ENCODE peak calls at places on chromosomes 11 and 22, in four cellular contexts. N is IMR-90, I is A549, X is HepG2. T is an unnamed sample.

GRCh38 chr11:9757809-9758675 is 94.2 kb downstream of the SWAP70 start:
- DNase-seq in N (peak), X (peak), I (peak), T (peak)

GRCh38 chr11:126890561-126890960 is 110.0 kb downstream of the KIRREL3 start:
- DNase-seq in I (no peak), N (no peak), X (no peak), T (no peak)

GRCh38 chr11:65279713-65280459 is 18.1 kb downstream of the POLA2 start:
- DNase-seq in I (peak), X (peak), N (peak), T (peak)

GRCh38 chr11:62295504-62295903 is 3.4 kb downstream of the SCGB1D4 start:
- DNase-seq in X (peak), N (peak), I (no peak), T (no peak)

GRCh38 chr11:76666408-76666807 is 4.1 kb downstream of the LRRC32 start:
- DNase-seq in I (no peak), N (peak), X (no peak), T (no peak)

GRCh38 chr11:15145151-15145550 is 30.4 kb downstream of the INSC start:
- DNase-seq in X (no peak), I (no peak), N (no peak), T (no peak)

GRCh38 chr11:1437500-1437899 is 47.8 kb downstream of the BRSK2 start:
- DNase-seq in I (no peak), N (peak), X (peak), T (peak)

GRCh38 chr22:47124451-47124881 is 362.0 kb downstream of the TBC1D22A start:
- DNase-seq in X (no peak), N (no peak), I (no peak), T (no peak)

GRCh38 chr11:46381836-46382643 is 571 bp downstream of the MDK start:
- DNase-seq in N (no peak), X (no peak), I (no peak), T (peak)

GRCh38 chr11:45141171-45141570 is 5.3 kb upstream of the PRDM11 start:
- DNase-seq in I (no peak), N (no peak), X (no peak), T (no peak)

GRCh38 chr11:45144126-45145082 is 2.0 kb upstream of the PRDM11 start:
- DNase-seq in N (no peak), I (no peak), X (no peak), T (no peak)

GRCh38 chr11:45141631-45142030 is 4.8 kb upstream of the PRDM11 start:
- DNase-seq in I (no peak), X (no peak), N (no peak), T (no peak)

GRCh38 chr11:45143494-45143893 is 2.9 kb upstream of the PRDM11 start:
- DNase-seq in I (no peak), X (no peak), N (no peak), T (no peak)

GRCh38 chr11:45142241-45142885 is 4.1 kb upstream of the PRDM11 start:
- DNase-seq in N (peak), I (no peak), X (no peak), T (no peak)
- TF ChIP-seq MAZ in N (no peak), I (no peak), X (no peak), T (no peak)

DNA sequence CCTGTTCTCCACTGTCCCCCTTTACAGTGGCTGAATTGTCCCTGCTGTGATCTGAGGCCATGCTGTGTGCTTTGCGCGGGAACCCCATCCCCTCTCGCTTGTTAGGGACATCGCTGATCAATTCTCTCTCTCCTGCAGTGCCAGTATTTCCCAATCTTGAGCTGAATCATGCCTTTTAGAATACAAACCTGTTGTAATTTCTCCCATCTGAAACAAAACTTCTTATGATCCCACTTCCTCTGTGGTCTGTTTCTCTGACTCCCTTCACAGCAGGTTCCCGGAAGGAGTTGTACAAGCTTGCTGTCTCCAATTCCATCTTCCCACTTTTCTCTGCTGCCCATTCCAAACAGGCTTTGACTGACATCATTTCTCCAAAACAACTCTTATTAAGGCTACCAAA is 16.8 kb downstream of the ADAMTS15 start:
- DNase-seq in N (peak), I (no peak), X (no peak), T (no peak)
- TF ChIP-seq SMC3 in N (no peak), I (no peak), X (no peak), T (no peak)

GRCh38 chr22:22746061-22746962 is 101.9 kb downstream of the GGTLC2 start:
- DNase-seq in X (no peak), N (no peak), I (no peak), T (no peak)

GRCh38 chr22:22748756-22749155 is 104.3 kb downstream of the GGTLC2 start:
- DNase-seq in I (no peak), X (no peak), N (no peak), T (no peak)

GRCh38 chr22:22746963-22747933 is 102.8 kb downstream of the GGTLC2 start:
- DNase-seq in X (no peak), I (no peak), N (no peak), T (no peak)

GRCh38 chr22:22749167-22749758 is 104.8 kb downstream of the GGTLC2 start:
- DNase-seq in I (no peak), N (no peak), X (no peak), T (no peak)

GRCh38 chr22:22748297-22748743 is 103.9 kb downstream of the GGTLC2 start:
- DNase-seq in X (peak), I (no peak), N (peak), T (peak)
- TF ChIP-seq MAZ in X (no peak), I (no peak), N (no peak), T (no peak)

GRCh38 chr11:6693342-6694228 is 10.4 kb upstream of the MRPL17 start:
- DNase-seq in X (no peak), N (peak), I (no peak), T (no peak)
- TF ChIP-seq SMC3 in X (no peak), N (no peak), I (no peak), T (no peak)

GRCh38 chr22:38271927-38272372 is 860 bp downstream of the TMEM184B start:
- DNase-seq in I (no peak), N (no peak), X (no peak), T (no peak)

GRCh38 chr22:38267086-38267485 is 5.7 kb downstream of the TMEM184B start:
- DNase-seq in X (no peak), N (peak), I (no peak), T (peak)

GRCh38 chr22:38271101-38271500 is 1.7 kb downstream of the TMEM184B start:
- DNase-seq in I (no peak), X (no peak), N (no peak), T (no peak)

GRCh38 chr22:38270091-38270972 is 2.5 kb downstream of the TMEM184B start:
- DNase-seq in I (no peak), N (peak), X (no peak), T (no peak)

GRCh38 chr22:38269466-38269865 is 3.3 kb downstream of the TMEM184B start:
- DNase-seq in N (no peak), X (no peak), I (no peak), T (no peak)
- TF ChIP-seq MAZ in N (no peak), X (no peak), I (no peak), T (no peak)

GRCh38 chr11:108534274-108534882 is 36.2 kb upstream of the POGLUT3 start:
- DNase-seq in X (no peak), N (no peak), I (no peak), T (no peak)

GRCh38 chr11:108538502-108538901 is 40.3 kb upstream of the POGLUT3 start:
- DNase-seq in N (no peak), I (no peak), X (no peak), T (no peak)

GRCh38 chr11:108536783-108537182 is 38.6 kb upstream of the POGLUT3 start:
- DNase-seq in X (no peak), I (no peak), N (no peak), T (no peak)

GRCh38 chr11:108535384-108535955 is 37.3 kb upstream of the POGLUT3 start:
- DNase-seq in N (no peak), I (no peak), X (no peak), T (no peak)

DNA sequence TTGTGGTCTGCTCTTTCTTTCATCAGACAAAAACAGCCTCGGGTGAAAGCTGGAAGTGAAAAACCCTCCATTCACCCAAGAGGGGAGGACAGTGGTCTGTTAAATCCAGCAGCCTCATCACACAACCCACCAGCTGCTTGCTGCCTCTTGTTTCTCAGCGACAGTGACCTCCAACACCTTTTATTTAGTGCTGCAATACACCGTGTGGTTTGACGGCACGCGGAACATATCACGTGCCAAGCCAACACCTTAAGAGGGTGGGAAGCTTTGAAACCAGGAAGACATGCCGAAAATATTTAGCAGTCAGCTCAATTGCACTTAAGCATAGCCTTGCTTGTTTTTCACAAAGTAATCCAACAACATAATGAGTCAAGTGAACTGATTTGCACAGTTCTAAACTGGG is 39.8 kb upstream of the POGLUT3 start:
- DNase-seq in I (no peak), X (no peak), N (no peak), T (no peak)
- TF ChIP-seq SMC3 in I (no peak), X (no peak), N (no peak), T (no peak)

GRCh38 chr11:121479839-121480238 is 27.1 kb upstream of the SORL1-AS1 start:
- DNase-seq in X (no peak), N (no peak), I (no peak), T (no peak)

GRCh38 chr11:121478895-121479281 is 26.1 kb upstream of the SORL1-AS1 start:
- DNase-seq in I (no peak), N (no peak), X (no peak), T (no peak)

GRCh38 chr11:121476379-121477032 is 23.7 kb upstream of the SORL1-AS1 start:
- DNase-seq in N (no peak), X (peak), I (no peak), T (no peak)

GRCh38 chr11:121478226-121478894 is 25.6 kb upstream of the SORL1-AS1 start:
- DNase-seq in I (no peak), X (no peak), N (no peak), T (no peak)

GRCh38 chr11:121479355-121479754 is 26.6 kb upstream of the SORL1-AS1 start:
- DNase-seq in I (no peak), X (no peak), N (no peak), T (no peak)
- TF ChIP-seq MAZ in I (no peak), X (no peak), N (no peak), T (no peak)

DNA sequence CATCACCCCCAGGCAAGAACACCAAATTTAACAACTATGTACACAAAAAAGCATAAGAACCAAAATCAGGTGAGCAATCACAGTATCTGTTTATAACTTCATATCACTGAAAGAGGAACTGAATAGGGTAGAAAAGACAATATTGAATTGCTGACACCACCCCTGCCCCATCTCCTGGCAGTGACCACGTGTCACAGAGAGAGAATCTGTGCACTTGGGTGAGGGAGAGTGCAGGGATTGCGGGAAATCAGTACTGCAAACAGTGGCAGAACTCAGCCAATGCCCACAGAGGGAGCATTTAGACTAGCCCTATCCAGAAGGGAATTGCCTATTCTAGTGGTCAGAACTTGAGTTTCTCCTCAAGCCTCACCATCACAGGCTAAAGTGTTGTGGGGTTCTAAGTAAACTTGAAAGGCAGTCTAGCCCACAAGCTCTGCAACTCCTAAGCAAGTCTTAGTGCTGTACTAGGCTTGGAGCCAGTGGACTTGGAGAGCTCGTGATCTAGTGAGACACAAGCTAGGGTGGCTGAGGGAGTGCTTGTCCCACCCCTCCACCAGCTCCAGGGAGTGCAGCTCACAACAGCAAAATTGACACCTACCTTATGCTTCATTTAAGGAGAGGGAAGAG is 82.8 kb upstream of the PTH start:
- DNase-seq in N (no peak), I (no peak), X (no peak), T (no peak)
- TF ChIP-seq SMC3 in N (no peak), I (no peak), X (no peak), T (no peak)

GRCh38 chr22:36409911-36410756 is 22.4 kb upstream of the MYH9 start:
- DNase-seq in N (no peak), I (no peak), X (peak), T (peak)
- TF ChIP-seq MAZ in N (no peak), I (no peak), X (peak), T (no peak)